ENCODE peak calls at places on chromosome 20, in four cellular contexts. One of them, this sample, is unnamed.

GRCh38 chr20:47353224-47353696 is 3.2 kb downstream of the ZMYND8 start:
- DNase-seq in tibial nerve: no peak
- DNase-seq in IMR-90: no peak
- DNase-seq in body of pancreas: no peak
- DNase-seq in this sample: no peak

GRCh38 chr20:60249436-60249835 is 291.2 kb downstream of the CDH26 start:
- DNase-seq in tibial nerve: no peak
- DNase-seq in body of pancreas: no peak
- DNase-seq in IMR-90: peak
- DNase-seq in this sample: no peak

GRCh38 chr20:24790746-24791283 is 158.3 kb upstream of the CST7 start:
- DNase-seq in tibial nerve: no peak
- DNase-seq in IMR-90: no peak
- DNase-seq in body of pancreas: no peak
- DNase-seq in this sample: no peak

GRCh38 chr20:25070821-25071473 is 11.0 kb downstream of the VSX1 start:
- DNase-seq in body of pancreas: no peak
- DNase-seq in tibial nerve: no peak
- DNase-seq in IMR-90: no peak
- DNase-seq in this sample: no peak

GRCh38 chr20:46040902-46041535 is 12.0 kb downstream of the SLC12A5 start:
- DNase-seq in IMR-90: peak
- DNase-seq in body of pancreas: no peak
- DNase-seq in tibial nerve: no peak
- DNase-seq in this sample: no peak

GRCh38 chr20:62543470-62544302 is 67.9 kb upstream of the GATA5 start:
- DNase-seq in tibial nerve: no peak
- DNase-seq in body of pancreas: no peak
- DNase-seq in IMR-90: no peak
- DNase-seq in this sample: no peak

GRCh38 chr20:23150304-23151007 is 64.3 kb upstream of the CD93 start:
- DNase-seq in tibial nerve: no peak
- DNase-seq in body of pancreas: no peak
- DNase-seq in IMR-90: no peak
- DNase-seq in this sample: no peak

GRCh38 chr20:13723015-13723414 is 61.7 kb downstream of the ESF1 start:
- DNase-seq in tibial nerve: no peak
- DNase-seq in IMR-90: no peak
- DNase-seq in body of pancreas: peak
- DNase-seq in this sample: no peak

GRCh38 chr20:32057785-32058184 is 5.7 kb downstream of the HCK start:
- DNase-seq in IMR-90: no peak
- DNase-seq in tibial nerve: no peak
- DNase-seq in body of pancreas: no peak
- DNase-seq in this sample: peak

GRCh38 chr20:22383156-22383555 is 201.2 kb downstream of the FOXA2 start:
- DNase-seq in IMR-90: no peak
- DNase-seq in body of pancreas: no peak
- DNase-seq in tibial nerve: no peak
- DNase-seq in this sample: no peak

GRCh38 chr20:56566621-56567020 is 33.6 kb downstream of the FAM209B start:
- DNase-seq in tibial nerve: no peak
- DNase-seq in body of pancreas: no peak
- DNase-seq in IMR-90: no peak
- DNase-seq in this sample: no peak

GRCh38 chr20:8542115-8542486 is 410.0 kb downstream of the PLCB1 start:
- DNase-seq in tibial nerve: no peak
- DNase-seq in body of pancreas: no peak
- DNase-seq in IMR-90: no peak
- DNase-seq in this sample: no peak

GRCh38 chr20:15643713-15644112 is 929.5 kb downstream of the KIF16B start:
- DNase-seq in tibial nerve: no peak
- DNase-seq in IMR-90: peak
- DNase-seq in body of pancreas: no peak
- DNase-seq in this sample: no peak

GRCh38 chr20:31821427-31821826 is 2.3 kb downstream of the MYLK2 start:
- DNase-seq in body of pancreas: no peak
- DNase-seq in tibial nerve: no peak
- DNase-seq in IMR-90: no peak
- DNase-seq in this sample: no peak

GRCh38 chr20:11001767-11002540 is 328.2 kb upstream of the JAG1 start:
- DNase-seq in body of pancreas: no peak
- DNase-seq in tibial nerve: no peak
- DNase-seq in IMR-90: peak
- DNase-seq in this sample: no peak

GRCh38 chr20:44885392-44886275 is at the start of gene YWHAB:
- DNase-seq in body of pancreas: peak
- DNase-seq in IMR-90: peak
- DNase-seq in tibial nerve: peak
- DNase-seq in this sample: peak

DNA sequence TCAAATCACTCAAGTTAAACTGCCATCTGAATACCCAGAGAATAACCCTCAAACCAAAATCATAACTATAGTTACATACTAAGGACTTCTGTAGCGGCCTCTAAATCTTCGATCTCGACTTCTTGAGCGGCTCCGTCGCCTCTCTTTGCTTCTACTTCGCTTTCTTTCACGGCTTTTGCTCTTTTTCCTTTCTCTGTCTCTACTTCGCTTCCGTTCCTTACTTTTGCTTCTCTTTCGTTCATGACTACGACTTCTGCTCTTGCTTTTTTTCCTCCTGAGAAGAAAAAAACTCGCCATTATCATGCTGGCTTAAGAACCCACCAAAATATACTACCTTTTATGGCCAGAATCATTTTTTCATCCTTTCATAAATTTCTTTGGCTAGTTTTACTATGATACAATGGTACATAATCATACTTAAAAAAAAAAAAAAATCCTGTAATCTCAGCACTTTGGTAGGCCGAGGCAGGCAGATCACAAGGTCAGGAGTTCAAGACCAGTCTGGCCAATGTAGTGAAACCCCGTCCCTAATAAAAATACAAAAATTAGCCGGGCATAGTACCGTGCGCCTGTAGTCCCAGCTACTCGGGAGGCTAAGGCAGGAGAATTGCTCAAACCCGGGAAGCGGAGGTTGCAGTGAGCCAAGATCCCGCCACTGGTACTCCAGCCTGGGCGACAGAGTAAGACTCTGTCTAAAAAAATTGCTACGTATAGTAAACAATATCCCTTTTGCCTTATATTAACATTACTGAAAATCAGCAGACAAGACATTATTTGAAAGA is 10.0 kb downstream of the RBM39 start:
- DNase-seq in IMR-90: no peak
- DNase-seq in body of pancreas: no peak
- DNase-seq in tibial nerve: no peak
- DNase-seq in this sample: no peak
- TF ChIP-seq POLR2A in IMR-90: no peak
- TF ChIP-seq POLR2A in body of pancreas: no peak
- TF ChIP-seq POLR2A in tibial nerve: no peak
- TF ChIP-seq POLR2A in this sample: no peak

DNA sequence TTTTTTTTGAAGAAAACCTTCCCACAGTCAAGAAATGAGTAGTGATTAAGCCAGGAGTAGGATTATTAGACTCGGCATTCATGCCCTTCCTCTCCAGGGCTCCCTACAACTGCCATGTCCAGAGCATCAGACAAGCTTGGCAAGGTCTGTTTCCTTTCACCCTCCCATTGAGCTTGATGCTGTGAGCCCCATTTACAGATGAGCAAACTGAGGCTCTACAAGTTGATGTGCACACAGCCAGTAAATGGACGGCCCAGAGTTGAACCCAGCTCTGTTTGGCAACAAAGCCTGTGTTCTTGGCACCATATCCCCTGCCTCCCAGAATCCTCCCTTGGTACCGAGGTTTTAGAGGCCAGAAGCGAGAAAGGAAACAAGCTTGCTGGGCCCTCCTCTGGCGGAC is 22.8 kb upstream of the NFATC2 start:
- DNase-seq in IMR-90: no peak
- DNase-seq in tibial nerve: no peak
- DNase-seq in body of pancreas: no peak
- DNase-seq in this sample: no peak
- H3K27ac ChIP-seq in IMR-90: no peak
- H3K27ac ChIP-seq in tibial nerve: peak
- H3K27ac ChIP-seq in body of pancreas: no peak
- H3K27ac ChIP-seq in this sample: peak

DNA sequence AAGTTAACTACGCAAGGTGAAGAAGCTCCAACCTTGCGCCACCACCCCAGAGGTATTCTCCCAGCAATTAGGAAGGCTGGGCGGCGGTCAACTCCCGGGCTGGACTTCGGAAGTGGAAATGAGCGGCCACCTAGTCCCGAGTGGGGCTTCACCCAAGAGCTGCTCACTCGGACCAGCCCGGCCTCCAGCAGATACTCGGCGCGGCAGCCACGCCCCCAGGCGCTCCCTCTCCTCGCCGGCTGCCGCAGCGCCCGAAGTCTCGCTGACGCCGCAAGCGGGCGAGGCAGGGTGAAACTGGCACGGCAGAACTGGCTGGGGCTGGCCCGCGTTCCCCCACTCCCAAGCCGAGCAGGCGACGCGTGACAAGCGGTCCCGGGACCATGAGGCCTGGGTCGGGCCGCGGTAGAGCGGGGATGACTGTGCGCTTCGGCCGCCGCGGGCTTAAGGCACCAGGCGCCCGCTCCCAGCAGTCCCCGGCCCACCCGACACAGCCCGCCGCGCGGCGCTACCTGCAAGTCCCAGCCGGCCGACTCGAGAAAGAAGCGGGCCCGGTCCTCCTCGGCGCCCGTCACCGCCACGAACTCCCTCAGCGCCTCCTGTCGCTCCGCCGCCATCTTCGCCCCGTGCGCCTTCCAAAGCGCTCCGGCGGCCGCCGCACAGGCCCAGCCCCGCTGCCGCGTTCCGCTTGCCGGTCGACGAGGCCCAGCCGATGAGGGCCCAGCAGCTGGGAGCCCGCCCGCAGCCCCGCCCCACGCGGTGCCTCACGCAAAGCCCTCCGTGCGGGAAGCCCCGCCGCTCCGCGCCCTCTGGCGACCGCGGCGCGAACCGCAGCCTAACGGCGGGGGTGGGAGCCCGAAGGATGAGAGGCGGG is at the start of gene NSFL1C:
- DNase-seq in IMR-90: peak
- DNase-seq in tibial nerve: peak
- DNase-seq in body of pancreas: peak
- DNase-seq in this sample: peak
- TF ChIP-seq POLR2A in IMR-90: peak
- TF ChIP-seq POLR2A in tibial nerve: peak
- TF ChIP-seq POLR2A in body of pancreas: peak
- TF ChIP-seq POLR2A in this sample: peak

DNA sequence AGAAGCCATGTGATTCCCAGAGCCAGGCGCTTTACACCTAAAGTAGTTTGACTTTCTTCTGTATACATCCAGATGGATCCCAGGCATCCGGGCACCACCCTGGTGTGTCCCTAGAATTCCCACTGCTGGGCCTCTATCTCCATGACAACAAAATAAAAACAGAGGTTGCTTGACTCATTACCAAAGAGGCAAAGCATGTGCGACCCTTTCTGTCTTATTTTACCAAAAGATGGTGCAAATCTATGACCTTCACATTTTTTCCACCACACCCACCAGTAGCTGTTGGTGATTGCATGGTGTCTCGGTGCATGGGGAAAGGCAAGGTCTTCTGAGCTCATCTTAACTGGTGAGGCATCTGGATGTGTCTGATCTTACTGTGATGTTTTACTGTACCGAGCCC is 27.5 kb upstream of the VAPB start:
- DNase-seq in body of pancreas: no peak
- DNase-seq in IMR-90: peak
- DNase-seq in tibial nerve: no peak
- DNase-seq in this sample: no peak
- H3K27ac ChIP-seq in body of pancreas: no peak
- H3K27ac ChIP-seq in IMR-90: no peak
- H3K27ac ChIP-seq in tibial nerve: no peak
- H3K27ac ChIP-seq in this sample: no peak

DNA sequence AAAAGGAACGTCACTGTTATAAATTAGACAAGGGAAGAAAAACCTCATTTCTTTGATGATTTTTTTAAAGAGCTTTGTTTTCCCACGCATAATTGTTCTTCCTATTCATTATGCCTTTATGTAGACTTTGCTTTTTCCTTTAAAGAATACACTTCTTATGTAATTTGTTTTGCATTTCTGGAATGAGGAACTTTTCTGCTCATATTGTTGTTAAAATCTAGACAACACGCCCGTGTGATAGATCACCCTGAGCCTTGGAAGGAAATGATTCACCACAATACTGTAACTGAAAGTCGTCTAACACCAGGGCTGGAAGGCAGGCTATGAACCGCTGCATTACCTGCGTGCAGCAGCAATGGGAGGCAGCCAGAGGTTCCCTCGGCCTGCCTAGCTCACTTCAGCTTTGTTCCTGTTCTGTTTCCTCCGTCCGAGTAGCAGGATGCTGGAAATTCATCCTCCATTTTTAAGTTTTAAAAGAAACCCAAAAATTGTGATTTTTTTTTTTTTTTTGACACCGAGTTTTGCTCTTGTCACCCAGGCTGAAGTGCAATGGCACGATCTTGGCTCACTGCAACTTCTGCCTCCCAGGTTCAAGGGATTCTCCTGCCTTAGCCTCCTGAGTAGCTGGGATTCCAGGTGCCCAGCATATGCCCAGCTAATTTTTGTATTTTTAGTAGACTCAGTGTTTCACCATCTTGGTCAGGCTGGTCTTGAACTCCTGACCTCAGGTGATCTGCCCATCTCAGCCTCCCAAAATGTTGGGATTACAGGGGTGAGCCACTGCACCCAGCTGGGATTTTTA is 49.6 kb upstream of the ZNF217 start:
- DNase-seq in IMR-90: peak
- DNase-seq in body of pancreas: peak
- DNase-seq in tibial nerve: no peak
- DNase-seq in this sample: peak
- TF ChIP-seq POLR2A in IMR-90: no peak
- TF ChIP-seq POLR2A in body of pancreas: peak
- TF ChIP-seq POLR2A in tibial nerve: no peak
- TF ChIP-seq POLR2A in this sample: peak

GRCh38 chr20:54231006-54231405 is 23.1 kb downstream of the PFDN4 start:
- DNase-seq in body of pancreas: no peak
- DNase-seq in tibial nerve: no peak
- DNase-seq in IMR-90: no peak
- DNase-seq in this sample: no peak
- H3K27ac ChIP-seq in body of pancreas: no peak
- H3K27ac ChIP-seq in tibial nerve: no peak
- H3K27ac ChIP-seq in IMR-90: no peak
- H3K27ac ChIP-seq in this sample: no peak

GRCh38 chr20:33744181-33744580 is 12.4 kb downstream of the ZNF341 start:
- DNase-seq in body of pancreas: no peak
- DNase-seq in tibial nerve: no peak
- DNase-seq in IMR-90: no peak
- DNase-seq in this sample: no peak
- TF ChIP-seq POLR2A in body of pancreas: no peak
- TF ChIP-seq POLR2A in tibial nerve: no peak
- TF ChIP-seq POLR2A in IMR-90: no peak
- TF ChIP-seq POLR2A in this sample: no peak